ENCODE peak calls at places on chromosomes 6 and 20, in six cellular contexts. V, Z, C, E, W and D are unnamed samples.

GRCh38 chr6:18763086-18763485 is 375.9 kb downstream of the RNF144B start:
- DNase-seq in V (no peak), Z (no peak), C (no peak), W (no peak), E (no peak), D (no peak)

GRCh38 chr6:73325656-73326055 is 28.4 kb downstream of the DPPA5 start:
- DNase-seq in Z (no peak), W (peak), E (no peak), C (no peak), V (no peak), D (no peak)

GRCh38 chr20:54048489-54048888 is 21.9 kb downstream of the BCAS1 start:
- DNase-seq in V (no peak), C (no peak), W (no peak), Z (no peak), E (no peak), D (no peak)

GRCh38 chr6:121794630-121795029 is 359.2 kb downstream of the GJA1 start:
- DNase-seq in E (no peak), C (peak), V (peak), W (peak), Z (no peak), D (peak)

GRCh38 chr20:10090588-10091166 is 55.9 kb downstream of the ANKEF1 start:
- DNase-seq in Z (peak), V (peak), W (peak), C (peak), E (peak), D (peak)

GRCh38 chr6:150539111-150539510 is 60.6 kb upstream of the PLEKHG1 start:
- DNase-seq in W (no peak), Z (no peak), E (no peak), V (no peak), C (no peak), D (no peak)

GRCh38 chr6:105431226-105431625 is 28.3 kb upstream of the PREP start:
- DNase-seq in E (no peak), C (peak), Z (no peak), V (peak), W (peak), D (no peak)

GRCh38 chr6:31769684-31770371 is 7.3 kb downstream of the VWA7 start:
- DNase-seq in Z (peak), V (peak), E (no peak), W (peak), C (peak), D (peak)

GRCh38 chr6:168506460-168506859 is 65.5 kb downstream of the SMOC2 start:
- DNase-seq in W (no peak), V (no peak), E (no peak), Z (no peak), C (no peak), D (no peak)

GRCh38 chr6:130852844-130853554 is 25.8 kb downstream of the SMLR1 start:
- DNase-seq in Z (no peak), C (no peak), V (peak), W (no peak), E (no peak), D (no peak)

GRCh38 chr6:106064103-106064502 is 22.0 kb upstream of the PRDM1 start:
- DNase-seq in W (no peak), C (peak), Z (no peak), V (peak), E (no peak), D (no peak)

GRCh38 chr6:36117639-36118549 is 12.4 kb upstream of the MAPK13 start:
- DNase-seq in V (no peak), W (no peak), Z (no peak), E (no peak), C (no peak), D (no peak)

GRCh38 chr20:9551808-9552550 is 37.6 kb downstream of the LAMP5 start:
- DNase-seq in V (no peak), Z (no peak), C (no peak), W (no peak), E (no peak), D (no peak)